ENCODE peak calls at places on chromosomes 7 and 10, in nine cellular contexts. One of them, this sample, is unnamed. For H3K4me1, the result is how much of the 10 kb centered on the place peaks cover.

GRCh38 chr10:24552346-24553016 is 171.2 kb downstream of the ARHGAP21 start:
- DNase-seq in transverse colon: peak
- DNase-seq in SK-N-SH: peak
- DNase-seq in endothelial cell of umbilical vein: no peak
- DNase-seq in HepG2: peak
- DNase-seq in stomach: peak
- DNase-seq in GM12878: no peak
- DNase-seq in breast epithelium: no peak
- DNase-seq in sigmoid colon: no peak
- DNase-seq in this sample: peak

GRCh38 chr10:62178568-62178967 is 90.1 kb downstream of the RTKN2 start:
- DNase-seq in transverse colon: no peak
- DNase-seq in SK-N-SH: no peak
- DNase-seq in endothelial cell of umbilical vein: no peak
- DNase-seq in HepG2: no peak
- DNase-seq in stomach: no peak
- DNase-seq in GM12878: no peak
- DNase-seq in breast epithelium: no peak
- DNase-seq in sigmoid colon: no peak
- DNase-seq in this sample: no peak

GRCh38 chr7:75565129-75565528 is 73.0 kb downstream of the SPDYE5 start:
- DNase-seq in transverse colon: no peak
- DNase-seq in SK-N-SH: peak
- DNase-seq in endothelial cell of umbilical vein: peak
- DNase-seq in HepG2: no peak
- DNase-seq in stomach: peak
- DNase-seq in GM12878: no peak
- DNase-seq in breast epithelium: peak
- DNase-seq in sigmoid colon: no peak
- DNase-seq in this sample: no peak

GRCh38 chr7:147376152-147376551 is 1214.4 kb upstream of the C7orf33 start:
- DNase-seq in transverse colon: no peak
- DNase-seq in SK-N-SH: no peak
- DNase-seq in endothelial cell of umbilical vein: no peak
- DNase-seq in HepG2: no peak
- DNase-seq in stomach: no peak
- DNase-seq in GM12878: no peak
- DNase-seq in breast epithelium: no peak
- DNase-seq in sigmoid colon: no peak
- DNase-seq in this sample: no peak

GRCh38 chr7:113793171-113793570 is 125.6 kb downstream of the PPP1R3A start:
- DNase-seq in transverse colon: no peak
- DNase-seq in SK-N-SH: no peak
- DNase-seq in endothelial cell of umbilical vein: no peak
- DNase-seq in HepG2: no peak
- DNase-seq in stomach: no peak
- DNase-seq in GM12878: no peak
- DNase-seq in breast epithelium: no peak
- DNase-seq in sigmoid colon: no peak
- DNase-seq in this sample: no peak

GRCh38 chr7:149404396-149404795 is 56.5 kb downstream of the ZNF777 start:
- DNase-seq in transverse colon: no peak
- DNase-seq in SK-N-SH: no peak
- DNase-seq in endothelial cell of umbilical vein: no peak
- DNase-seq in HepG2: no peak
- DNase-seq in stomach: no peak
- DNase-seq in GM12878: no peak
- DNase-seq in breast epithelium: no peak
- DNase-seq in sigmoid colon: no peak
- DNase-seq in this sample: peak

GRCh38 chr7:12815871-12816270 is 128.4 kb downstream of the ARL4A start:
- DNase-seq in transverse colon: no peak
- DNase-seq in SK-N-SH: no peak
- DNase-seq in endothelial cell of umbilical vein: peak
- DNase-seq in HepG2: no peak
- DNase-seq in stomach: no peak
- DNase-seq in GM12878: no peak
- DNase-seq in breast epithelium: no peak
- DNase-seq in sigmoid colon: no peak
- DNase-seq in this sample: no peak

GRCh38 chr7:73520673-73521635 is 1.1 kb downstream of the BAZ1B start:
- DNase-seq in transverse colon: no peak
- DNase-seq in SK-N-SH: peak
- DNase-seq in endothelial cell of umbilical vein: peak
- DNase-seq in HepG2: no peak
- DNase-seq in stomach: no peak
- DNase-seq in GM12878: no peak
- DNase-seq in breast epithelium: no peak
- DNase-seq in sigmoid colon: no peak
- DNase-seq in this sample: no peak

GRCh38 chr10:117541909-117542705 is 439 bp upstream of the EMX2 start:
- DNase-seq in transverse colon: no peak
- DNase-seq in SK-N-SH: peak
- DNase-seq in endothelial cell of umbilical vein: no peak
- DNase-seq in HepG2: no peak
- DNase-seq in stomach: no peak
- DNase-seq in GM12878: no peak
- DNase-seq in breast epithelium: no peak
- DNase-seq in sigmoid colon: no peak
- DNase-seq in this sample: no peak

GRCh38 chr10:131654471-131655087 is 246.2 kb upstream of the PPP2R2D start:
- DNase-seq in transverse colon: no peak
- DNase-seq in SK-N-SH: no peak
- DNase-seq in endothelial cell of umbilical vein: no peak
- DNase-seq in HepG2: no peak
- DNase-seq in stomach: peak
- DNase-seq in GM12878: no peak
- DNase-seq in breast epithelium: peak
- DNase-seq in sigmoid colon: no peak
- DNase-seq in this sample: no peak

GRCh38 chr10:74432841-74433594 is 282.0 kb downstream of the ADK start:
- DNase-seq in transverse colon: no peak
- DNase-seq in SK-N-SH: peak
- DNase-seq in endothelial cell of umbilical vein: no peak
- DNase-seq in HepG2: no peak
- DNase-seq in stomach: no peak
- DNase-seq in GM12878: no peak
- DNase-seq in breast epithelium: no peak
- DNase-seq in sigmoid colon: no peak
- DNase-seq in this sample: no peak

GRCh38 chr7:81501220-81501619 is 268.6 kb downstream of the HGF start:
- DNase-seq in transverse colon: no peak
- DNase-seq in SK-N-SH: peak
- DNase-seq in endothelial cell of umbilical vein: peak
- DNase-seq in HepG2: no peak
- DNase-seq in stomach: no peak
- DNase-seq in GM12878: no peak
- DNase-seq in breast epithelium: no peak
- DNase-seq in sigmoid colon: no peak
- DNase-seq in this sample: no peak

GRCh38 chr7:90595801-90596683 is at the start of gene CDK14:
- DNase-seq in transverse colon: peak
- DNase-seq in SK-N-SH: peak
- DNase-seq in endothelial cell of umbilical vein: peak
- DNase-seq in HepG2: peak
- DNase-seq in stomach: peak
- DNase-seq in GM12878: no peak
- DNase-seq in breast epithelium: peak
- DNase-seq in sigmoid colon: peak
- DNase-seq in this sample: peak

GRCh38 chr7:125876436-125876835 is 946.8 kb upstream of the POT1 start:
- DNase-seq in transverse colon: no peak
- DNase-seq in SK-N-SH: no peak
- DNase-seq in endothelial cell of umbilical vein: no peak
- DNase-seq in HepG2: no peak
- DNase-seq in stomach: no peak
- DNase-seq in GM12878: no peak
- DNase-seq in breast epithelium: no peak
- DNase-seq in sigmoid colon: no peak
- DNase-seq in this sample: no peak

GRCh38 chr10:17335065-17335464 is 107.0 kb downstream of the VIM start:
- DNase-seq in transverse colon: no peak
- DNase-seq in SK-N-SH: no peak
- DNase-seq in endothelial cell of umbilical vein: no peak
- DNase-seq in HepG2: no peak
- DNase-seq in stomach: no peak
- DNase-seq in GM12878: no peak
- DNase-seq in breast epithelium: no peak
- DNase-seq in sigmoid colon: no peak
- DNase-seq in this sample: no peak

GRCh38 chr7:22894585-22894984 is 71.9 kb upstream of the TOMM7 start:
- DNase-seq in transverse colon: no peak
- DNase-seq in SK-N-SH: no peak
- DNase-seq in endothelial cell of umbilical vein: no peak
- DNase-seq in HepG2: no peak
- DNase-seq in stomach: no peak
- DNase-seq in GM12878: no peak
- DNase-seq in breast epithelium: no peak
- DNase-seq in sigmoid colon: no peak
- DNase-seq in this sample: no peak

GRCh38 chr7:8035647-8036518 is 67.3 kb downstream of the GLCCI1 start:
- DNase-seq in transverse colon: no peak
- DNase-seq in SK-N-SH: no peak
- DNase-seq in endothelial cell of umbilical vein: peak
- DNase-seq in HepG2: peak
- DNase-seq in stomach: no peak
- DNase-seq in GM12878: peak
- DNase-seq in breast epithelium: no peak
- DNase-seq in sigmoid colon: no peak
- DNase-seq in this sample: no peak

GRCh38 chr7:69534461-69535041 is 63.7 kb upstream of the AUTS2 start:
- DNase-seq in transverse colon: no peak
- DNase-seq in SK-N-SH: no peak
- DNase-seq in endothelial cell of umbilical vein: no peak
- DNase-seq in HepG2: no peak
- DNase-seq in stomach: no peak
- DNase-seq in GM12878: no peak
- DNase-seq in breast epithelium: no peak
- DNase-seq in sigmoid colon: no peak
- DNase-seq in this sample: no peak

DNA sequence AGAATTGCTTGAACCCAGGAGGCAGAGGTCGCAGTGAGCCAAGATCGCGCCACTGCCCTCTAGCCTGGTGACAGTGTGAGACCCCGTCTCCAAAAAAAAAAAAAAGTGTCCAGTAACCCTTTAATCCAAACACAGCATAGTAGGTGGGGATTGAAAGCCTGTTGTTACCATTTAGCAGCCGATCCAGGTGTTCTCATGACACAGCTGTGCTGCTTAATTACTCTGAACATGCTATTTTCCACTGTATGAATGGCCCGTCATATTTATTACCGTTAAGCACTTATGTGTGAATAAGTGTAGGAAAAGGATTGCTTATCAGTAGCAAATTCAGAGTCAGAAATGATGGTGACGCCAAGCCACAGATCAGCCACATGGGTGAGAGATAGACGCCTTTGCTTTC is 11.7 kb upstream of the ORAI2 start:
- DNase-seq in transverse colon: no peak
- DNase-seq in SK-N-SH: no peak
- DNase-seq in endothelial cell of umbilical vein: no peak
- DNase-seq in HepG2: no peak
- DNase-seq in stomach: no peak
- DNase-seq in GM12878: no peak
- DNase-seq in breast epithelium: no peak
- DNase-seq in sigmoid colon: no peak
- DNase-seq in this sample: no peak
- H3K4me1 ChIP-seq in transverse colon: under half
- H3K4me1 ChIP-seq in SK-N-SH: under half
- H3K4me1 ChIP-seq in endothelial cell of umbilical vein: under half
- H3K4me1 ChIP-seq in HepG2: under half
- H3K4me1 ChIP-seq in stomach: under half
- H3K4me1 ChIP-seq in GM12878: half or more
- H3K4me1 ChIP-seq in breast epithelium: under half
- H3K4me1 ChIP-seq in sigmoid colon: under half
- H3K4me1 ChIP-seq in this sample: under half

DNA sequence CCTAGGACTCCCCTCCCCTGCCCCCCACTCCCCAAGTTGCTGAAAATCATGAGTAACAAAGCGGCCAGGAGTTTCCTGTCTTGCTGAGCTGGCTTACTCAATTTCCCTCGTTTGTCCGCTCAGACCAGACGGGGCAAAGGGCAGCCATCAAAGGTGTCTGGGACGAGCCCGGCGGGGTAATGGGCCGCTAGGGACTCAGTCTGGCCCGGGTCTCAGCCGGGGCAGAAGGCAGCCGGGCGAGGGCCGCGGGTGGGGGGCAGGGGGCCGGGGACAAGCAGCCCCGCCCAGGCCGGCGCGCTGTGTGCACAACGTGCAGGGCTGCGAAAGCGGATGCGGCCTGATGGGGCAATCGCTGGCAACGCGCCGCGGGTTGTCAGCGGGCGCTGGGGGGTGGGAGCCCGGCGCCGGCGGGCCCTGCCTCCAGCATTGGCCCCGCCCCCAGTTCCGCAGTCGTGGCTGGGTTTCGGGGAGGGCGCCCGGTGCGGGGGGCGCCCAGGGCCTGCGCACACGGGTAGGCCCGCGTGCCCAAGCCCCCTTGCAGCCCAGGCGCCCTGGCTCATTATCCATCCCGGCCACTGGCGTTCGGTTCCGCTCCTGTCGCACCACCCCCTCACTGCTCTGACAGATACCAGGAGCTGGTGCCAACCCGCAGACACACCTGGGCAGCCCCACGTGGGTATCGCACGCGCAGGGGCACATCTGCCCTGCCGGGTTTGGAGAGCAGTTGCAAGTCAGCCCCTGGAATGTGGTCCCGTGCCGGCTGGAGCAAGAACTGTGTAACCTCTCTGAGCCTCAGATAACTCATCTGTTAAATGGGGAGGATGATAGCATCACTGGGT is 35.1 kb downstream of the DNAJB12 start:
- DNase-seq in transverse colon: peak
- DNase-seq in SK-N-SH: peak
- DNase-seq in endothelial cell of umbilical vein: peak
- DNase-seq in HepG2: peak
- DNase-seq in stomach: peak
- DNase-seq in GM12878: no peak
- DNase-seq in breast epithelium: peak
- DNase-seq in sigmoid colon: peak
- DNase-seq in this sample: peak
- TF ChIP-seq POLR2AphosphoS5 in transverse colon: peak
- TF ChIP-seq POLR2AphosphoS5 in SK-N-SH: peak
- TF ChIP-seq POLR2AphosphoS5 in endothelial cell of umbilical vein: peak
- TF ChIP-seq POLR2AphosphoS5 in HepG2: peak
- TF ChIP-seq POLR2AphosphoS5 in stomach: peak
- TF ChIP-seq POLR2AphosphoS5 in GM12878: no peak
- TF ChIP-seq POLR2AphosphoS5 in breast epithelium: peak
- TF ChIP-seq POLR2AphosphoS5 in sigmoid colon: peak
- TF ChIP-seq POLR2AphosphoS5 in this sample: peak

GRCh38 chr10:14564268-14564744 is 210.4 kb downstream of the FAM107B start:
- DNase-seq in transverse colon: no peak
- DNase-seq in SK-N-SH: no peak
- DNase-seq in endothelial cell of umbilical vein: no peak
- DNase-seq in HepG2: no peak
- DNase-seq in stomach: no peak
- DNase-seq in GM12878: no peak
- DNase-seq in breast epithelium: no peak
- DNase-seq in sigmoid colon: no peak
- DNase-seq in this sample: no peak
- H3K27ac ChIP-seq in transverse colon: peak
- H3K27ac ChIP-seq in SK-N-SH: no peak
- H3K27ac ChIP-seq in endothelial cell of umbilical vein: no peak
- H3K27ac ChIP-seq in HepG2: no peak
- H3K27ac ChIP-seq in stomach: peak
- H3K27ac ChIP-seq in GM12878: peak
- H3K27ac ChIP-seq in breast epithelium: no peak
- H3K27ac ChIP-seq in sigmoid colon: no peak
- H3K27ac ChIP-seq in this sample: peak

GRCh38 chr10:29806350-29806788 is 171.6 kb upstream of the SVIL start:
- DNase-seq in transverse colon: no peak
- DNase-seq in SK-N-SH: no peak
- DNase-seq in endothelial cell of umbilical vein: peak
- DNase-seq in HepG2: no peak
- DNase-seq in stomach: no peak
- DNase-seq in GM12878: no peak
- DNase-seq in breast epithelium: no peak
- DNase-seq in sigmoid colon: no peak
- DNase-seq in this sample: no peak
- H3K4me1 ChIP-seq in transverse colon: under half
- H3K4me1 ChIP-seq in SK-N-SH: under half
- H3K4me1 ChIP-seq in endothelial cell of umbilical vein: under half
- H3K4me1 ChIP-seq in HepG2: under half
- H3K4me1 ChIP-seq in stomach: under half
- H3K4me1 ChIP-seq in GM12878: under half
- H3K4me1 ChIP-seq in breast epithelium: under half
- H3K4me1 ChIP-seq in sigmoid colon: half or more
- H3K4me1 ChIP-seq in this sample: under half